ENCODE peak calls at places on chromosome 1, in four cellular contexts. One of them, this sample, is unnamed.

GRCh38 chr1:112744019-112744578 is 29.0 kb upstream of the PPM1J start:
- DNase-seq in AG10803: peak; percentile 47
- DNase-seq in tibial nerve: no peak
- DNase-seq in mammary epithelial cell: no peak
- DNase-seq in this sample: peak; percentile 53

GRCh38 chr1:53733975-53734649 is 4.9 kb downstream of the GLIS1 start:
- DNase-seq in AG10803: peak; percentile 78
- DNase-seq in tibial nerve: no peak
- DNase-seq in mammary epithelial cell: no peak
- DNase-seq in this sample: peak; percentile 67

GRCh38 chr1:229769809-229770208 is 143.8 kb downstream of the URB2 start:
- DNase-seq in mammary epithelial cell: no peak
- DNase-seq in AG10803: no peak
- DNase-seq in tibial nerve: no peak
- DNase-seq in this sample: no peak

GRCh38 chr1:167122568-167122967 is 28.7 kb downstream of the STYXL2 start:
- DNase-seq in mammary epithelial cell: no peak
- DNase-seq in tibial nerve: no peak
- DNase-seq in AG10803: no peak
- DNase-seq in this sample: no peak

GRCh38 chr1:39398278-39399010 is 93.0 kb upstream of the BMP8A start:
- DNase-seq in tibial nerve: peak; percentile 67
- DNase-seq in AG10803: peak; percentile 98
- DNase-seq in mammary epithelial cell: peak; percentile 96
- DNase-seq in this sample: peak; percentile 98

GRCh38 chr1:155202731-155203515 is 4.8 kb downstream of the THBS3 start:
- DNase-seq in mammary epithelial cell: no peak
- DNase-seq in tibial nerve: no peak
- DNase-seq in AG10803: no peak
- DNase-seq in this sample: no peak

GRCh38 chr1:39668894-39669293 is 3.0 kb downstream of the NT5C1A start:
- DNase-seq in tibial nerve: no peak
- DNase-seq in mammary epithelial cell: no peak
- DNase-seq in AG10803: no peak
- DNase-seq in this sample: no peak

GRCh38 chr1:15680131-15680530 is 4.0 kb upstream of the PLEKHM2 start:
- DNase-seq in mammary epithelial cell: peak; percentile 57
- DNase-seq in tibial nerve: no peak
- DNase-seq in AG10803: peak; percentile 82
- DNase-seq in this sample: peak; percentile 64

GRCh38 chr1:84675106-84675505 is 15.2 kb downstream of the SSX2IP start:
- DNase-seq in mammary epithelial cell: no peak
- DNase-seq in AG10803: no peak
- DNase-seq in tibial nerve: no peak
- DNase-seq in this sample: no peak

GRCh38 chr1:84753516-84754375 is 63.5 kb upstream of the SSX2IP start:
- DNase-seq in mammary epithelial cell: peak; percentile 54
- DNase-seq in tibial nerve: peak; percentile 60
- DNase-seq in AG10803: peak; percentile 64
- DNase-seq in this sample: peak; percentile 76

GRCh38 chr1:201925961-201926585 is 20.3 kb downstream of the LMOD1 start:
- DNase-seq in AG10803: no peak
- DNase-seq in tibial nerve: no peak
- DNase-seq in mammary epithelial cell: no peak
- DNase-seq in this sample: peak; percentile 56

GRCh38 chr1:69743146-69743545 is 175.4 kb downstream of the LRRC7 start:
- DNase-seq in tibial nerve: no peak
- DNase-seq in mammary epithelial cell: no peak
- DNase-seq in AG10803: no peak
- DNase-seq in this sample: peak; percentile 25

GRCh38 chr1:101873672-101874071 is 123.1 kb downstream of the OLFM3 start:
- DNase-seq in AG10803: no peak
- DNase-seq in mammary epithelial cell: no peak
- DNase-seq in tibial nerve: no peak
- DNase-seq in this sample: no peak

GRCh38 chr1:159465191-159465603 is 25.7 kb downstream of the OR10J1 start:
- DNase-seq in tibial nerve: no peak
- DNase-seq in mammary epithelial cell: no peak
- DNase-seq in AG10803: no peak
- DNase-seq in this sample: no peak

GRCh38 chr1:86155807-86156561 is 588 bp downstream of the COL24A1 start:
- DNase-seq in tibial nerve: no peak
- DNase-seq in AG10803: peak; percentile 40
- DNase-seq in mammary epithelial cell: no peak
- DNase-seq in this sample: no peak

GRCh38 chr1:81670286-81670685 is 130.4 kb upstream of the ADGRL2 start:
- DNase-seq in tibial nerve: peak; percentile 41
- DNase-seq in AG10803: peak; percentile 83
- DNase-seq in mammary epithelial cell: peak; percentile 75
- DNase-seq in this sample: peak; percentile 92

GRCh38 chr1:87327362-87328120 is 1.1 kb upstream of the LMO4 start:
- DNase-seq in tibial nerve: no peak
- DNase-seq in mammary epithelial cell: no peak
- DNase-seq in AG10803: no peak
- DNase-seq in this sample: no peak

GRCh38 chr1:58584082-58584895 is 7.2 kb upstream of the TACSTD2 start:
- DNase-seq in AG10803: peak; percentile 97
- DNase-seq in mammary epithelial cell: peak; percentile 98
- DNase-seq in tibial nerve: peak; percentile 68
- DNase-seq in this sample: peak; percentile 97

GRCh38 chr1:78722947-78723346 is 73.3 kb downstream of the IFI44 start:
- DNase-seq in AG10803: peak; percentile 92
- DNase-seq in tibial nerve: no peak
- DNase-seq in mammary epithelial cell: no peak
- DNase-seq in this sample: no peak

GRCh38 chr1:27545876-27546275 is 55.9 kb upstream of the WASF2 start:
- DNase-seq in mammary epithelial cell: no peak
- DNase-seq in AG10803: no peak
- DNase-seq in tibial nerve: no peak
- DNase-seq in this sample: no peak

GRCh38 chr1:161092621-161093028 is 3.3 kb upstream of the NECTIN4 start:
- DNase-seq in tibial nerve: no peak
- DNase-seq in mammary epithelial cell: peak; percentile 83
- DNase-seq in AG10803: no peak
- DNase-seq in this sample: no peak

GRCh38 chr1:159000627-159001026 is 9.1 kb upstream of the IFI16 start:
- DNase-seq in AG10803: peak; percentile 92
- DNase-seq in mammary epithelial cell: peak; percentile 82
- DNase-seq in tibial nerve: peak; percentile 95
- DNase-seq in this sample: peak; percentile 93

GRCh38 chr1:77976433-77977076 is 2.3 kb downstream of the FUBP1 start:
- DNase-seq in tibial nerve: no peak
- DNase-seq in AG10803: no peak
- DNase-seq in mammary epithelial cell: no peak
- DNase-seq in this sample: peak; percentile 14

GRCh38 chr1:201999625-202000238 is 10.7 kb upstream of the ELF3 start:
- DNase-seq in tibial nerve: no peak
- DNase-seq in mammary epithelial cell: peak; percentile 43
- DNase-seq in AG10803: peak; percentile 42
- DNase-seq in this sample: peak; percentile 45

GRCh38 chr1:113153116-113153803 is 80.3 kb downstream of the LRIG2 start:
- DNase-seq in tibial nerve: no peak
- DNase-seq in mammary epithelial cell: peak; percentile 66
- DNase-seq in AG10803: no peak
- DNase-seq in this sample: no peak

GRCh38 chr1:63883494-63884235 is 109.8 kb downstream of the ROR1 start:
- DNase-seq in AG10803: no peak
- DNase-seq in mammary epithelial cell: no peak
- DNase-seq in tibial nerve: no peak
- DNase-seq in this sample: no peak

GRCh38 chr1:160653620-160654016 is 6.8 kb upstream of the SLAMF1 start:
- DNase-seq in mammary epithelial cell: no peak
- DNase-seq in AG10803: no peak
- DNase-seq in tibial nerve: no peak
- DNase-seq in this sample: no peak

GRCh38 chr1:172778461-172779455 is 119.9 kb downstream of the FASLG start:
- DNase-seq in AG10803: peak; percentile 16
- DNase-seq in tibial nerve: no peak
- DNase-seq in mammary epithelial cell: no peak
- DNase-seq in this sample: peak; percentile 25
- TF ChIP-seq CTCF in AG10803: peak; percentile 40
- TF ChIP-seq CTCF in tibial nerve: no peak
- TF ChIP-seq CTCF in mammary epithelial cell: peak; percentile 22
- TF ChIP-seq CTCF in this sample: peak; percentile 35

GRCh38 chr1:29122987-29123870 is 474 bp downstream of the TMEM200B start:
- DNase-seq in mammary epithelial cell: no peak
- DNase-seq in AG10803: peak; percentile 52
- DNase-seq in tibial nerve: no peak
- DNase-seq in this sample: peak; percentile 46
- H3K4me3 ChIP-seq in mammary epithelial cell: no peak overlapping the region
- H3K4me3 ChIP-seq in AG10803: peak overlapping the region; percentile 80
- H3K4me3 ChIP-seq in tibial nerve: peak overlapping the region; percentile 64
- H3K4me3 ChIP-seq in this sample: peak overlapping the region; percentile 70

GRCh38 chr1:40692429-40692905 is 963 bp downstream of the NFYC start:
- DNase-seq in mammary epithelial cell: no peak
- DNase-seq in AG10803: peak; percentile 31
- DNase-seq in tibial nerve: peak; percentile 25
- DNase-seq in this sample: peak; percentile 22

GRCh38 chr1:40693425-40693824 is 1.9 kb downstream of the NFYC start:
- DNase-seq in tibial nerve: no peak
- DNase-seq in AG10803: no peak
- DNase-seq in mammary epithelial cell: no peak
- DNase-seq in this sample: no peak

GRCh38 chr1:40690919-40691537 is 476 bp upstream of the NFYC start:
- DNase-seq in mammary epithelial cell: no peak
- DNase-seq in tibial nerve: no peak
- DNase-seq in AG10803: peak; percentile 8
- DNase-seq in this sample: no peak

GRCh38 chr1:40689737-40690136 is 1.8 kb upstream of the NFYC start:
- DNase-seq in AG10803: no peak
- DNase-seq in mammary epithelial cell: no peak
- DNase-seq in tibial nerve: no peak
- DNase-seq in this sample: no peak

DNA sequence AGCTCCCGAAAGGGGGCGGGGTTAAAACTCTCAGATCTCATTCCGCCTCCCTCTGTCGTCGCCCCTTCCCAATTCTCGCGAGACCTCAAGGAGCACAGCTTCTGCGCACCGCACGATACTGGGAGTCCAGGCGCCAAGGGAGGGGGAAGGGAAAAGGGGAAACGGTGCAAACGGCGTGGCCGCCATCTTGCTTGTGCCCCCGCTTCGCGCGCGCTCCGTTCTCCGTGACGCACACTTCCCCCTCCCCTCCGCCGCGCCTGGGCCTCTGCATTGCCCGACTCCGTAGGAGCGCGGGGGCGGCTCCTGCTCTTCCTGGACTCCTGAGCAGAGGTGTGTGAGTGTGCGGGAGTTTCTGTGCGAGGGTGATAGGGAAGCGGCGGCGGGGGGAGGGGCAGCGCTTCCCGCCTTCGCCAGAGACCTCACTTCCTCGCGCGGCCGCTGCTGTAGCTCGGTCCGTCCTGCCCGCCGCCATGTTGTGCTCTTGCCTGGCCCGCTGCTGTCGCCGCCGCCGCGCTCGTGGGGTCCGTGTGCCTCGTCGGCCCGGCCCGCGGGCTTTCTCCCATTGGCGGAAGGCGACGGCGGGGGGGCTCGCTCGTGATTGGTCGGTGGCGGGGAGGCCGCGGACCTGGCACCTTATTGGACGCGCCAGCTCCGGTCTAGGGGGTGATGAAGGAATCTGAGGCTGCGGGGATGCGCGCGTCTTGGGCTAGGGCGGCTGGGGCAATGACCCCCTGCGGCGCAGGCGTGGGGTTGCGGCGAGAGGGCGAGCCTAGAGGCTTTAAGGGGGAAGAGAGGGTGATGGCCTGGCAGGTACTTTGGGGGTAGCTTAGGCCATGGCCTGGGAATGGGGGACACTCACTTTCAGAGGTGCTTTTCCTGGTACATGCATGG is at the start of gene NFYC:
- DNase-seq in AG10803: peak; percentile 97
- DNase-seq in mammary epithelial cell: peak; percentile 96
- DNase-seq in tibial nerve: peak; percentile 97
- DNase-seq in this sample: peak; percentile 98
- TF ChIP-seq CTCF in AG10803: no peak
- TF ChIP-seq CTCF in mammary epithelial cell: no peak
- TF ChIP-seq CTCF in tibial nerve: no peak
- TF ChIP-seq CTCF in this sample: no peak

GRCh38 chr1:3366181-3367051 is 88.0 kb upstream of the ARHGEF16 start:
- DNase-seq in tibial nerve: peak; percentile 57
- DNase-seq in AG10803: no peak
- DNase-seq in mammary epithelial cell: no peak
- DNase-seq in this sample: peak; percentile 18
- H3K4me3 ChIP-seq in tibial nerve: peak overlapping the region; percentile 20
- H3K4me3 ChIP-seq in AG10803: no peak overlapping the region
- H3K4me3 ChIP-seq in mammary epithelial cell: no peak overlapping the region
- H3K4me3 ChIP-seq in this sample: no peak overlapping the region

GRCh38 chr1:68594851-68595250 is 98.0 kb upstream of the DEPDC1 start:
- DNase-seq in mammary epithelial cell: no peak
- DNase-seq in AG10803: no peak
- DNase-seq in tibial nerve: no peak
- DNase-seq in this sample: no peak

GRCh38 chr1:68600049-68600661 is 103.3 kb upstream of the DEPDC1 start:
- DNase-seq in mammary epithelial cell: peak; percentile 8
- DNase-seq in AG10803: peak; percentile 8
- DNase-seq in tibial nerve: no peak
- DNase-seq in this sample: peak; percentile 23
- TF ChIP-seq CTCF in mammary epithelial cell: peak; percentile 77
- TF ChIP-seq CTCF in AG10803: peak; percentile 58
- TF ChIP-seq CTCF in tibial nerve: peak; percentile 52
- TF ChIP-seq CTCF in this sample: peak; percentile 74

DNA sequence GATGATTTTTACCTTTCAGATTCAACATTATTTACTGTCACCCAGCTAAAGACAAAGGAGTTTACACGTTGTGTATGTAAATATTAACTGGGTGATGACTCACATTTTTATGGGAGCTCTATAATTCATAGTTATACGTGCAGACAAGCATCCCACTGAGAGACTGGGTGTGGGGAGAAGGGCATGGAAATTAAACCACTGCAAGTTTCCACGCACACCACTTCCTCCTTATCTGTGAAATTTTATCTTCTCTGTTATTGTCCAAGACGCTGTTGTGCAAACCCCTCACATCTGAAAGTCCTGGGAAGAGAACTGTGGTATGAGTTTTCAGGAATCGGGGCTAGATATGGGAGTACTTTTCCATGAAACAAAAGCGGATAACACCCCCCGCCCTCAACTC is 23.2 kb upstream of the DPT start:
- DNase-seq in AG10803: no peak
- DNase-seq in mammary epithelial cell: peak; percentile 14
- DNase-seq in tibial nerve: no peak
- DNase-seq in this sample: peak; percentile 66
- H3K4me3 ChIP-seq in AG10803: no peak overlapping the region
- H3K4me3 ChIP-seq in mammary epithelial cell: no peak overlapping the region
- H3K4me3 ChIP-seq in tibial nerve: no peak overlapping the region
- H3K4me3 ChIP-seq in this sample: no peak overlapping the region

DNA sequence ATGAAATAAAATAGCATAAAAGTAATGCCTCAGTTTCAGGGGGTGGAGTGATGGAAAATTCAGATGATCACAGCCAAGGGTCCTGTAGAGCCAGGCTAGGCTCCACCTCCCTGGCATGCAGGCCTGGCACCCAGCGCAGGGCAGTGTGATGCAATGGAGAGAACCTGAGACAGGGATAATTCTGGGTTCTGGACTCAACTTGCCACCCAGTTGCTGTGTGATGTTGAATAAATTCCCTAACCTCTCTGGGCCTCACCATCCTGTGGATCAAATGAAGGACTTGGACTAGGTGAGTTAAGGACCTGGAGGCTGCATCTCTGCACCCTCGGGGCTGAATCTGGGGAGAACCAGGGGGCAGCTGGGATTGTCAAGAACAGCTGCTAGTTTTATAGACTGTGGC is 17.0 kb downstream of the PADI2 start:
- DNase-seq in mammary epithelial cell: no peak
- DNase-seq in tibial nerve: no peak
- DNase-seq in AG10803: no peak
- DNase-seq in this sample: no peak
- TF ChIP-seq CTCF in mammary epithelial cell: no peak
- TF ChIP-seq CTCF in tibial nerve: no peak
- TF ChIP-seq CTCF in AG10803: no peak
- TF ChIP-seq CTCF in this sample: no peak

This sample was measured in fibroblast of villous mesenchyme.